ENCODE peak calls at places on chromosomes 2 and 18, in four cellular contexts. D is hepatocyte; K is effector memory CD4-positive, alpha-beta T cell; E is fibroblast of lung. V is an unnamed sample.

GRCh38 chr2:86815616-86816015 is 24.9 kb upstream of the CD8A start:
- DNase-seq in D (no peak), K (no peak), E (no peak), V (no peak)

GRCh38 chr2:224973112-224974016 is 68.9 kb downstream of the DOCK10 start:
- DNase-seq in D (no peak), K (no peak), E (no peak), V (no peak)

GRCh38 chr18:37505321-37505720 is 60.3 kb downstream of the CELF4 start:
- DNase-seq in D (no peak), K (no peak), E (no peak), V (no peak)

GRCh38 chr2:74384051-74384450 is 3.9 kb upstream of the DCTN1 start:
- DNase-seq in D (no peak), K (no peak), E (no peak), V (no peak)

GRCh38 chr2:63866009-63866709 is 24.5 kb downstream of the UGP2 start:
- DNase-seq in D (no peak), K (no peak), E (peak; percentile 31), V (no peak)

GRCh38 chr2:86446060-86446459 is 4.9 kb downstream of the KDM3A start:
- DNase-seq in D (no peak), K (no peak), E (no peak), V (no peak)

GRCh38 chr2:239944706-239945551 is 80.2 kb downstream of the NDUFA10 start:
- DNase-seq in D (no peak), K (no peak), E (peak; percentile 18), V (no peak)

GRCh38 chr18:644395-645004 is 13.0 kb upstream of the TYMS start:
- DNase-seq in D (no peak), K (no peak), E (no peak), V (no peak)

GRCh38 chr2:236714061-236714460 is 144.4 kb downstream of the ACKR3 start:
- DNase-seq in D (no peak), K (no peak), E (no peak), V (no peak)

GRCh38 chr2:241234066-241234790 is 45.8 kb downstream of the ANO7 start:
- DNase-seq in D (no peak), K (no peak), E (no peak), V (no peak)

DNA sequence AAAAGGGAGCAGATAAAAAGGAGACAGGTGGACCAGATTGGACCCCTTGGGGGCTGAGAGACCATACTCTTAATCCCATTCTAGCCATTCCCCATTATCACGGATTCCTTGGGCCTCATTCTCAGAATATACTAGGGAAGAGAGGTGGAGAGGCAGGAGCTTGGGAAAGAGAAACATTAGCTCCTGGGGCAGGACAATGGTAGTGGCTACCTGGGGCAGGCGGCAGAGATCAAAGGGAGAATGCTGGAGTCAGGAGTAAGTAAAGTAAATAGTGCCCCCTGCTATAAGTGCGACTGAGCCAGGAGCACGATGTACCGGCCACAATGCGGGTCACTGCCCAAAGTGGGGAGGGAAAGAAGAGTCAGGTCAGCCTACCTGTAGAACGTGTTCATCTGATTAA is 20.4 kb upstream of the IHH start:
- DNase-seq in D (no peak), K (no peak), E (no peak), V (no peak)
- H3K27ac ChIP-seq in D (peak overlapping the region; percentile 92), K (no peak overlapping the region), E (no peak overlapping the region), V (no peak overlapping the region)

GRCh38 chr2:100482741-100483140 is 12.5 kb downstream of the NMS start:
- DNase-seq in D (no peak), K (no peak), E (no peak), V (no peak)

GRCh38 chr2:100484390-100484789 is 14.1 kb downstream of the NMS start:
- DNase-seq in D (no peak), K (no peak), E (no peak), V (no peak)

GRCh38 chr2:100483892-100484291 is 13.6 kb downstream of the NMS start:
- DNase-seq in D (no peak), K (no peak), E (no peak), V (no peak)
- H3K4me3 ChIP-seq in D (no peak overlapping the region), K (no peak overlapping the region), E (no peak overlapping the region), V (no peak overlapping the region)

GRCh38 chr2:33129661-33130447 is 183.1 kb downstream of the LTBP1 start:
- DNase-seq in D (no peak), K (no peak), E (no peak), V (no peak)
- H3K27ac ChIP-seq in D (no peak overlapping the region), K (no peak overlapping the region), E (no peak overlapping the region), V (no peak overlapping the region)

DNA sequence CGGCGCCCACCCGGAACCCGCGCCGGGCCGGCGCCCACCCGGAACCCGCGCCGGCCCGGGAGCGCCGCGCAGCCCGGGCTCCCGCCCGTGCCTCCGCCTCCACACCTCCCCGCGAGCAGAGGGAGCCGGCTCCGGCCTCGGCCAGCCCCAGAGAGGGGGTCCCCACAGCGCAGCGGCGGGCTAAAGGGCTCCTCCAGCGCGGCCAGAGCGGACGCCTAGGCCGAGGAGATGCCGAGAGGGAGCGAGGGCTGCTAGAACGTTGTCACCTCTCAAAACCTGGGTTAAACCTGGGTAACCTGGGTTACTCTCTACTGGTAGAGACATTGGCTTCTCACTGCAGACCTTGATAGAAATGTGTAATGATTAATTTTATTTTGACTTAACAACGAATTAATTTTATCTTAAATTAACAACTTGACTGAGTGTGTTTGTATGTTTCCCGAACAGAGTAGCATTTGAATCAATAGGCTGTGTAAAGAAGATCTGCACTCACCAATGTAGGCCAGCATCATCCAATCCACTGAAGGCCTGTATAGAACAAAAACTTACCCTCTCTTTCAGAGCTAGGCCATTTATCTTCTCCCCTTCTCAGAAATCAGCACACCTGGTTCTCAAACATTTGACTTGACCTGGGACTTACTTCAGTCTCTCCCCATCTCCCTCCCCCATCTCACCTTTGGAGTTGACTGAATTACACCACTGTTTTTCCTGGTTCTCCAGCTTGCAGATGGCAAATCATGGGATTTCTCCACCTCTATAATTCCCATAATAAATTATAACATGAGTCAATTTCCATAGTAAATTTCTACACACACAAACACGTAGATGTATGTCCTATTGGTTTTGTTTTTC is 242.7 kb downstream of the ASXL3 start:
- DNase-seq in D (no peak), K (no peak), E (peak; percentile 33), V (no peak)
- H3K4me3 ChIP-seq in D (no peak overlapping the region), K (no peak overlapping the region), E (no peak overlapping the region), V (no peak overlapping the region)

V was measured in CD4-positive, CD25-positive, alpha-beta regulatory T cell.